ENCODE peak calls at places on chromosomes 5 and 9, in nine cellular contexts. P is kidney epithelial cell, C is dorsolateral prefrontal cortex, E is fibroblast of pulmonary artery, L is AG09309, Y is AG04449, J is lower leg skin, K is breast epithelium, D is GM12865. F is an unnamed sample.

GRCh38 chr5:34718516-34718915 is 62.4 kb downstream of the RAI14 start:
- DNase-seq in C (no peak), L (no peak), J (no peak), Y (no peak), P (no peak), D (no peak), E (no peak), K (no peak), F (no peak)

GRCh38 chr9:5455181-5455580 is 4.8 kb downstream of the CD274 start:
- DNase-seq in Y (no peak), K (no peak), J (no peak), L (no peak), P (no peak), E (peak; percentile 53), D (peak; percentile 60), C (no peak), F (no peak)

GRCh38 chr5:68529581-68529980 is 314.0 kb downstream of the PIK3R1 start:
- DNase-seq in E (no peak), K (no peak), P (no peak), C (no peak), J (no peak), Y (no peak), D (no peak), L (no peak), F (no peak)

GRCh38 chr5:168055141-168055680 is 236.2 kb upstream of the WWC1 start:
- DNase-seq in P (no peak), K (no peak), Y (no peak), L (no peak), J (no peak), D (no peak), E (no peak), C (no peak), F (no peak)

GRCh38 chr5:66987949-66988838 is 208.4 kb downstream of the CD180 start:
- DNase-seq in D (peak; percentile 14), P (no peak), E (peak; percentile 54), K (no peak), C (no peak), Y (no peak), L (no peak), J (no peak), F (no peak)

GRCh38 chr5:54874337-54875021 is 110.9 kb downstream of the ESM1 start:
- DNase-seq in P (no peak), L (no peak), D (no peak), Y (no peak), K (no peak), C (no peak), J (no peak), E (peak; percentile 76), F (no peak)

GRCh38 chr9:34988218-34989055 is 1.1 kb upstream of the DNAJB5 start:
- DNase-seq in C (peak; percentile 78), L (no peak), Y (no peak), E (no peak), P (no peak), K (no peak), J (peak; percentile 87), D (peak; percentile 54), F (no peak)

GRCh38 chr5:8363133-8363532 is 494.2 kb downstream of the MTRR start:
- DNase-seq in C (no peak), L (no peak), P (peak; percentile 35), D (no peak), K (no peak), Y (no peak), J (no peak), E (no peak), F (peak; percentile 4)

GRCh38 chr5:42756630-42757601 is at the start of gene CCDC152:
- DNase-seq in Y (no peak), C (peak; percentile 43), J (peak; percentile 83), K (no peak), L (no peak), E (peak; percentile 17), P (no peak), D (peak; percentile 56), F (peak; percentile 28)

GRCh38 chr9:132857601-132858342 is 20.3 kb downstream of the AK8 start:
- DNase-seq in C (no peak), J (no peak), D (no peak), P (no peak), L (no peak), Y (no peak), K (no peak), E (peak; percentile 39), F (peak; percentile 28)

GRCh38 chr5:180209137-180209581 is at the start of gene RASGEF1C:
- DNase-seq in Y (no peak), P (no peak), K (no peak), D (peak; percentile 49), L (no peak), E (peak; percentile 62), J (peak; percentile 83), C (peak; percentile 80), F (peak; percentile 34)

GRCh38 chr5:16617272-16617973 is 626 bp upstream of the RETREG1 start:
- DNase-seq in D (no peak), K (no peak), C (no peak), E (no peak), P (no peak), Y (no peak), J (no peak), L (no peak), F (no peak)

GRCh38 chr9:33988219-33988890 is 60.3 kb downstream of the UBAP2 start:
- DNase-seq in Y (no peak), E (no peak), L (no peak), D (peak; percentile 88), P (peak; percentile 1), C (no peak), J (no peak), K (no peak), F (no peak)

GRCh38 chr9:134690946-134691694 is 49.5 kb downstream of the COL5A1 start:
- DNase-seq in J (no peak), P (no peak), E (no peak), C (peak; percentile 37), Y (no peak), L (no peak), K (no peak), D (no peak), F (no peak)

GRCh38 chr5:102450313-102450990 is 48.3 kb downstream of the SLCO6A1 start:
- DNase-seq in D (peak; percentile 51), P (no peak), C (no peak), J (peak; percentile 54), L (no peak), Y (no peak), K (no peak), E (peak; percentile 0), F (no peak)

GRCh38 chr9:34493972-34494535 is 28.7 kb downstream of the ENHO start:
- DNase-seq in E (peak; percentile 70), C (no peak), Y (no peak), D (peak; percentile 13), P (peak; percentile 10), J (peak; percentile 82), K (no peak), L (no peak), F (peak; percentile 36)

GRCh38 chr9:29144476-29144875 is 1571.2 kb upstream of the C9orf72 start:
- DNase-seq in Y (no peak), L (no peak), J (no peak), E (peak; percentile 3), C (no peak), D (no peak), K (no peak), P (no peak), F (no peak)

GRCh38 chr9:125446581-125447094 is 185.0 kb downstream of the GAPVD1 start:
- DNase-seq in L (no peak), P (no peak), D (peak; percentile 91), E (no peak), C (no peak), K (no peak), Y (no peak), J (no peak), F (no peak)

GRCh38 chr5:107601076-107601475 is 69.7 kb downstream of the EFNA5 start:
- DNase-seq in K (no peak), Y (no peak), D (peak; percentile 36), C (no peak), E (no peak), P (no peak), J (no peak), L (no peak), F (no peak)

GRCh38 chr5:6868170-6868569 is 154.9 kb downstream of the TENT4A start:
- DNase-seq in D (no peak), P (no peak), C (peak; percentile 62), J (no peak), K (no peak), E (no peak), Y (no peak), L (no peak), F (no peak)

DNA sequence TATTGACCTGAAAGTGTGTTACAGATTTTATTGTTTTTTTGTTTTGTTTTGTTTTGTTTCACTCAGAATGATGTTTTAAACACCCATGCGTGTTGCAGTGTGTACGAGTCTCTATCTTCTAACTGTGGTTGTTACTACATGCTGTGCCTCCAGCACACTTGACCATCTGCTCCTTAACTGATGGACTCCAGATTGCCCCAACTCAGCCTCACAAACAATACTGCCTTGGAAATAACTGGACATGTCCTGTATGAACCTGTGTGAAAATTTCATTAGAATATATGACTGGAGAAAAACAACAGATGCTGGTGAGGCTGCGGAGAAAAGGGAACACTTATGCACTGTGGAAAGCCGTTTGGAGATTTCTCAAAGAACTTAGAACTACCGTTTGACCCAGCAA is 68.7 kb upstream of the HAND1 start:
- DNase-seq in J (no peak), L (no peak), K (no peak), P (no peak), C (no peak), E (no peak), Y (no peak), D (no peak), F (no peak)
- H3K4me3 ChIP-seq in J (no peak overlapping the region), L (no peak overlapping the region), K (no peak overlapping the region), P (no peak overlapping the region), C (no peak overlapping the region), E (no peak overlapping the region), Y (no peak overlapping the region), D (no peak overlapping the region), F (no peak overlapping the region)

GRCh38 chr5:178115136-178115834 is 2.0 kb downstream of the N4BP3 start:
- DNase-seq in Y (no peak), E (no peak), D (peak; percentile 55), K (no peak), J (no peak), L (no peak), C (no peak), P (no peak), F (no peak)
- TF ChIP-seq CTCF in Y (no peak), E (no peak), D (no peak), K (no peak), J (no peak), L (no peak), C (no peak), P (no peak), F (no peak)

GRCh38 chr9:105242062-105242461 is 2.4 kb upstream of the SLC44A1 start:
- DNase-seq in Y (no peak), J (no peak), E (no peak), D (no peak), C (no peak), K (no peak), L (no peak), P (no peak), F (no peak)
- H3K4me3 ChIP-seq in Y (peak overlapping the region; percentile 36), J (no peak overlapping the region), E (peak overlapping the region; percentile 41), D (no peak overlapping the region), C (peak overlapping the region; percentile 23), K (peak overlapping the region; percentile 4), L (no peak overlapping the region), P (no peak overlapping the region), F (no peak overlapping the region)

DNA sequence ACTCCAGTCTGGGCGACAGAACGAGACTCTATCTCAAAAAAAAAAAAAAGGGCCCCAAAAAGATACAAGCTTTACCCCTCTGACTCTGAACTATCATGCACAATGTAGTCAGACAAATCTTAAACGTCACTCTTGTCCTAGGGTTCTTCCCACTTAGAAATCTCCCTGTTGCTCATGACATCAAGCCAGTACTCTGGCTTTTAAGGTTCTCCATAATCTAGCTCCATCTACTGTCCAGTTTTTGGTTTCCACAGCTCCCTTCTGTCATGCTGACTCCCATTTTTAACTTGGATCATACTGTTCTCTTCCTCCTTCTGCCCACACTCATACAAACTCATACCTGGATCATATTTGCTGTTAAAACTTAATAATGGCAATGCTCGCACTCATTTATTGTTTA is 156.7 kb upstream of the TLX3 start:
- DNase-seq in C (no peak), P (no peak), J (no peak), L (peak; percentile 7), E (peak; percentile 41), Y (no peak), K (no peak), D (no peak), F (no peak)
- TF ChIP-seq CTCF in C (no peak), P (peak; percentile 16), J (no peak), L (peak; percentile 45), E (peak; percentile 33), Y (peak; percentile 30), K (no peak), D (no peak), F (peak; percentile 21)

F was measured in astrocyte of the cerebellum.